ENCODE peak calls at places on chromosomes 3 and 15, in four cellular contexts. One of them, this sample, is unnamed.

GRCh38 chr3:69906351-69906966 is 93.1 kb upstream of the SAMMSON start:
- DNase-seq in RWPE1: no peak
- DNase-seq in cardiac fibroblast: no peak
- DNase-seq in A673: no peak
- DNase-seq in this sample: no peak

GRCh38 chr3:170835346-170835745 is 34.6 kb downstream of the RPL22L1 start:
- DNase-seq in RWPE1: no peak
- DNase-seq in cardiac fibroblast: no peak
- DNase-seq in A673: peak
- DNase-seq in this sample: no peak

GRCh38 chr3:123724306-123724705 is 139.5 kb upstream of the HACD2 start:
- DNase-seq in RWPE1: no peak
- DNase-seq in cardiac fibroblast: peak
- DNase-seq in A673: peak
- DNase-seq in this sample: no peak

GRCh38 chr3:14125193-14126016 is 553 bp downstream of the TMEM43 start:
- DNase-seq in RWPE1: peak
- DNase-seq in cardiac fibroblast: peak
- DNase-seq in A673: peak
- DNase-seq in this sample: peak

GRCh38 chr15:73889053-73889452 is 15.7 kb downstream of the TBC1D21 start:
- DNase-seq in RWPE1: no peak
- DNase-seq in cardiac fibroblast: no peak
- DNase-seq in A673: no peak
- DNase-seq in this sample: no peak

GRCh38 chr3:60890226-60890625 is 361.0 kb downstream of the FHIT start:
- DNase-seq in RWPE1: no peak
- DNase-seq in cardiac fibroblast: no peak
- DNase-seq in A673: no peak
- DNase-seq in this sample: no peak

GRCh38 chr3:9727041-9727595 is 4.4 kb upstream of the BRPF1 start:
- DNase-seq in RWPE1: no peak
- DNase-seq in cardiac fibroblast: no peak
- DNase-seq in A673: peak
- DNase-seq in this sample: no peak

GRCh38 chr3:128133273-128133883 is 9.8 kb upstream of the RUVBL1 start:
- DNase-seq in RWPE1: no peak
- DNase-seq in cardiac fibroblast: peak
- DNase-seq in A673: peak
- DNase-seq in this sample: peak

GRCh38 chr3:165854696-165855095 is 17.5 kb upstream of the BCHE start:
- DNase-seq in RWPE1: peak
- DNase-seq in cardiac fibroblast: peak
- DNase-seq in A673: peak
- DNase-seq in this sample: no peak

GRCh38 chr3:124041553-124041952 is 49.6 kb upstream of the ROPN1 start:
- DNase-seq in RWPE1: no peak
- DNase-seq in cardiac fibroblast: no peak
- DNase-seq in A673: no peak
- DNase-seq in this sample: no peak

GRCh38 chr3:196712514-196713413 is 587 bp downstream of the PIGX start:
- DNase-seq in RWPE1: peak
- DNase-seq in cardiac fibroblast: peak
- DNase-seq in A673: no peak
- DNase-seq in this sample: no peak

GRCh38 chr3:13344663-13345062 is 75.5 kb downstream of the NUP210 start:
- DNase-seq in RWPE1: no peak
- DNase-seq in cardiac fibroblast: no peak
- DNase-seq in A673: no peak
- DNase-seq in this sample: no peak

GRCh38 chr3:56202997-56203396 is 265.3 kb downstream of the ERC2 start:
- DNase-seq in RWPE1: no peak
- DNase-seq in cardiac fibroblast: no peak
- DNase-seq in A673: no peak
- DNase-seq in this sample: no peak

GRCh38 chr15:57333487-57333886 is 42.8 kb upstream of the CGNL1 start:
- DNase-seq in RWPE1: peak
- DNase-seq in cardiac fibroblast: peak
- DNase-seq in A673: no peak
- DNase-seq in this sample: no peak

GRCh38 chr3:57007513-57008415 is 52.7 kb upstream of the SPATA12 start:
- DNase-seq in RWPE1: peak
- DNase-seq in cardiac fibroblast: peak
- DNase-seq in A673: no peak
- DNase-seq in this sample: no peak

GRCh38 chr15:57358611-57359010 is 17.7 kb upstream of the CGNL1 start:
- DNase-seq in RWPE1: no peak
- DNase-seq in cardiac fibroblast: no peak
- DNase-seq in A673: no peak
- DNase-seq in this sample: no peak

GRCh38 chr3:15711281-15711680 is 86.5 kb downstream of the ANKRD28 start:
- DNase-seq in RWPE1: no peak
- DNase-seq in cardiac fibroblast: no peak
- DNase-seq in A673: no peak
- DNase-seq in this sample: no peak

GRCh38 chr3:114192141-114192540 is 13.3 kb upstream of the DRD3 start:
- DNase-seq in RWPE1: no peak
- DNase-seq in cardiac fibroblast: no peak
- DNase-seq in A673: no peak
- DNase-seq in this sample: no peak

GRCh38 chr3:127263586-127264231 is 24.1 kb downstream of the PRR20G start:
- DNase-seq in RWPE1: no peak
- DNase-seq in cardiac fibroblast: no peak
- DNase-seq in A673: no peak
- DNase-seq in this sample: no peak

GRCh38 chr3:146554168-146554760 is 9.9 kb upstream of the PLSCR1 start:
- DNase-seq in RWPE1: no peak
- DNase-seq in cardiac fibroblast: peak
- DNase-seq in A673: no peak
- DNase-seq in this sample: no peak

GRCh38 chr3:50365842-50366220 is 6.5 kb upstream of the TMEM115 start:
- DNase-seq in RWPE1: no peak
- DNase-seq in cardiac fibroblast: no peak
- DNase-seq in A673: no peak
- DNase-seq in this sample: no peak

GRCh38 chr3:50370594-50370993 is 11.3 kb upstream of the TMEM115 start:
- DNase-seq in RWPE1: no peak
- DNase-seq in cardiac fibroblast: peak
- DNase-seq in A673: peak
- DNase-seq in this sample: no peak

GRCh38 chr3:50369271-50369670 is 9.9 kb upstream of the TMEM115 start:
- DNase-seq in RWPE1: no peak
- DNase-seq in cardiac fibroblast: no peak
- DNase-seq in A673: no peak
- DNase-seq in this sample: no peak

GRCh38 chr3:50364573-50365079 is 5.3 kb upstream of the TMEM115 start:
- DNase-seq in RWPE1: no peak
- DNase-seq in cardiac fibroblast: no peak
- DNase-seq in A673: no peak
- DNase-seq in this sample: no peak

GRCh38 chr3:50365080-50365841 is 5.9 kb upstream of the TMEM115 start:
- DNase-seq in RWPE1: peak
- DNase-seq in cardiac fibroblast: peak
- DNase-seq in A673: peak
- DNase-seq in this sample: peak
- TF ChIP-seq CTCF in RWPE1: no peak
- TF ChIP-seq CTCF in cardiac fibroblast: no peak
- TF ChIP-seq CTCF in A673: no peak
- TF ChIP-seq CTCF in this sample: no peak

GRCh38 chr3:131047582-131047981 is 20.9 kb downstream of the NEK11 start:
- DNase-seq in RWPE1: no peak
- DNase-seq in cardiac fibroblast: no peak
- DNase-seq in A673: no peak
- DNase-seq in this sample: no peak
- TF ChIP-seq CTCF in RWPE1: no peak
- TF ChIP-seq CTCF in cardiac fibroblast: no peak
- TF ChIP-seq CTCF in A673: peak
- TF ChIP-seq CTCF in this sample: no peak

GRCh38 chr3:137259089-137259488 is 301.3 kb downstream of the IL20RB start:
- DNase-seq in RWPE1: no peak
- DNase-seq in cardiac fibroblast: no peak
- DNase-seq in A673: no peak
- DNase-seq in this sample: no peak

GRCh38 chr3:137263982-137264777 is 306.4 kb downstream of the IL20RB start:
- DNase-seq in RWPE1: no peak
- DNase-seq in cardiac fibroblast: no peak
- DNase-seq in A673: no peak
- DNase-seq in this sample: no peak

GRCh38 chr3:137259709-137260108 is 301.9 kb downstream of the IL20RB start:
- DNase-seq in RWPE1: no peak
- DNase-seq in cardiac fibroblast: no peak
- DNase-seq in A673: no peak
- DNase-seq in this sample: no peak
- TF ChIP-seq CTCF in RWPE1: no peak
- TF ChIP-seq CTCF in cardiac fibroblast: no peak
- TF ChIP-seq CTCF in A673: no peak
- TF ChIP-seq CTCF in this sample: no peak

GRCh38 chr3:139204756-139205155 is 139.1 kb upstream of the MRPS22 start:
- DNase-seq in RWPE1: no peak
- DNase-seq in cardiac fibroblast: peak
- DNase-seq in A673: no peak
- DNase-seq in this sample: no peak

GRCh38 chr3:139203752-139204151 is 140.1 kb upstream of the MRPS22 start:
- DNase-seq in RWPE1: no peak
- DNase-seq in cardiac fibroblast: no peak
- DNase-seq in A673: no peak
- DNase-seq in this sample: no peak

GRCh38 chr3:139201446-139202225 is 142.2 kb upstream of the MRPS22 start:
- DNase-seq in RWPE1: no peak
- DNase-seq in cardiac fibroblast: no peak
- DNase-seq in A673: no peak
- DNase-seq in this sample: no peak

GRCh38 chr3:139202959-139203349 is 140.9 kb upstream of the MRPS22 start:
- DNase-seq in RWPE1: no peak
- DNase-seq in cardiac fibroblast: no peak
- DNase-seq in A673: no peak
- DNase-seq in this sample: no peak

DNA sequence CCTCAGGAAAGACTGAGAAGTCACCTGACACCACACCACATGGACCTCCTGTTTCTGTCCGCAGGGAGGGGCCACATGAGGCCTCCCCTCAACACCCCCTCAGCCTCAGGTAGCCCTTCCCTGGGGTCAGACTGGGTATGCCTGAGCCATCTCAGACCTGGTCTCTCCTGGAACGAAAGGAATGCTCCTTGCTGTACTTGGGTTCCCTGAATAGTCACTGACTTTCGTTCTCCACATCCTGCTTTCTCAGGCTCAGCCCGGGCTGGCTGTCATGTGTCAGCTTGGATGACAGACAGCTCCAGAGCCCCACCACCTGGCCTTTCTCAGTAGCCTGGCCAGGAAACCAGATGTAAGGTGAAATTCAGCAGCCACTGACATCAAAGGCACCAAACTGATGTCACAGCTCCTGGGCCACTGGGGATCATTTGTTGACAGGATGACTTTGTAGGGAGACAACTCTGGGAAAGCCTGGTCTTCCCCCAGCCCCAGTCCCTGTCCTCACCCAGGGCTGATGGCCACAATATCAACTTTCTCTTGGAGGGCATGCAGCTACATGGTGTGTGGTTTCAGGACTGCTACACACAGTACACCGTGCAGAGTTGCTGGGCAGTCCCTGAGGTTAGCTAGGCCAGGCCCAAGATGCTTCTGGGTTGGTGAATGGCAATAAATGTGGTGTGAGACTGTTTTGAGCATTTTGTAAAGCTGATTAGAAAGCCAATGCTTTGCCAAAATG is 141.4 kb upstream of the MRPS22 start:
- DNase-seq in RWPE1: peak
- DNase-seq in cardiac fibroblast: no peak
- DNase-seq in A673: peak
- DNase-seq in this sample: no peak
- TF ChIP-seq CTCF in RWPE1: no peak
- TF ChIP-seq CTCF in cardiac fibroblast: no peak
- TF ChIP-seq CTCF in A673: peak
- TF ChIP-seq CTCF in this sample: no peak

GRCh38 chr15:66046326-66046725 is 177.0 kb downstream of the RAB11A start:
- DNase-seq in RWPE1: no peak
- DNase-seq in cardiac fibroblast: no peak
- DNase-seq in A673: no peak
- DNase-seq in this sample: no peak

GRCh38 chr15:66047321-66048024 is 178.2 kb downstream of the RAB11A start:
- DNase-seq in RWPE1: no peak
- DNase-seq in cardiac fibroblast: no peak
- DNase-seq in A673: no peak
- DNase-seq in this sample: no peak

GRCh38 chr15:66045542-66045941 is 176.3 kb downstream of the RAB11A start:
- DNase-seq in RWPE1: no peak
- DNase-seq in cardiac fibroblast: no peak
- DNase-seq in A673: no peak
- DNase-seq in this sample: no peak

GRCh38 chr15:66044837-66045236 is 175.5 kb downstream of the RAB11A start:
- DNase-seq in RWPE1: no peak
- DNase-seq in cardiac fibroblast: no peak
- DNase-seq in A673: no peak
- DNase-seq in this sample: no peak

DNA sequence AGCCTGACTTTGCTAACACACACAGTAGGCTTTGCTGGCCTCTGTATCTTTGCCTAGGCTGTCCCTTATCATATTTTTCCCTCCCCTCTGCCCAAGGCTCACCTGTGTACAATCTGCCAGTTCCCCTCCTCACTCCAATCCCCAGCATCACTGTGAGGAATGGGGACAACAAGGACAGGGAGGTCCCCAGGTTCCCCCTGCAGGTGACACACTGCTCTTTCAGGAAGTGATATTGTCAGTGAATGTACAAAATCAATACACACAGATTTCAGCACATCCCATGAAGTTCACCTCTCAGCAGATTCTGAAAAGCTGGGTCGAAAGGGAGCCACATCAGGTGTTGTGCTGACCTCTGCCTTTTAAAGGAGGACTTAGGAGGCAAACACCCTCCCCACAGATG is 177.5 kb downstream of the RAB11A start:
- DNase-seq in RWPE1: no peak
- DNase-seq in cardiac fibroblast: no peak
- DNase-seq in A673: no peak
- DNase-seq in this sample: no peak
- TF ChIP-seq CTCF in RWPE1: no peak
- TF ChIP-seq CTCF in cardiac fibroblast: no peak
- TF ChIP-seq CTCF in A673: no peak
- TF ChIP-seq CTCF in this sample: peak

This sample was measured in progenitor cell of endocrine pancreas.